ENCODE peak calls at places on chromosomes 4 and X, in eight cellular contexts. P is astrocyte of the cerebellum; T is tibial artery; U is CD4-positive, alpha-beta T cell; D is cardiac fibroblast; R is fibroblast of pulmonary artery; J is neural progenitor cell; X is A673. W is an unnamed sample.
A peak's percentile ranks its signal among the peaks of the same experiment; 100 is the strongest.

GRCh38 chrX:11242704-11243103 is 50.5 kb upstream of the AMELX start:
- DNase-seq in U (no peak), J (no peak), R (no peak), D (no peak), T (no peak), P (no peak), X (no peak), W (no peak)

GRCh38 chr4:88144866-88145300 is 13.6 kb downstream of the ABCG2 start:
- DNase-seq in T (no peak), D (no peak), J (no peak), X (no peak), P (no peak), R (no peak), U (no peak), W (no peak)

GRCh38 chrX:96763608-96764007 is 79.0 kb downstream of the DIAPH2 start:
- DNase-seq in P (no peak), T (no peak), D (no peak), U (no peak), R (no peak), J (no peak), X (no peak), W (no peak)

GRCh38 chr4:38681283-38682066 is 17.5 kb downstream of the KLF3 start:
- DNase-seq in X (no peak), R (peak; percentile 81), D (peak; percentile 89), J (no peak), P (peak; percentile 80), U (no peak), T (no peak), W (no peak)

GRCh38 chr4:173507471-173508385 is 22.3 kb downstream of the HAND2 start:
- DNase-seq in R (no peak), P (no peak), X (no peak), J (peak; percentile 46), D (no peak), U (no peak), T (peak; percentile 13), W (no peak)

GRCh38 chrX:136209751-136210150 is 41.4 kb downstream of the MAP7D3 start:
- DNase-seq in U (no peak), T (no peak), P (no peak), J (no peak), R (no peak), D (no peak), X (no peak), W (no peak)

GRCh38 chrX:15242899-15243555 is 26.9 kb downstream of the ASB9 start:
- DNase-seq in T (no peak), P (peak; percentile 42), R (peak; percentile 65), X (peak; percentile 61), J (peak; percentile 5), U (peak; percentile 3), D (peak; percentile 53), W (no peak)

GRCh38 chr4:95949136-95949765 is 109.4 kb downstream of the PDHA2 start:
- DNase-seq in J (no peak), T (no peak), D (peak; percentile 49), X (peak; percentile 17), U (no peak), P (no peak), R (peak; percentile 20), W (no peak)

GRCh38 chr4:69546121-69546520 is 50.4 kb upstream of the UGT2B4 start:
- DNase-seq in J (no peak), T (no peak), P (no peak), U (no peak), D (no peak), X (no peak), R (peak; percentile 2), W (no peak)

GRCh38 chr4:10893417-10893816 is 208.8 kb upstream of the CLNK start:
- DNase-seq in U (no peak), X (no peak), R (no peak), D (no peak), J (peak; percentile 36), T (no peak), P (no peak), W (no peak)

GRCh38 chrX:26845051-26845450 is 618.1 kb downstream of the PPP4R3C start:
- DNase-seq in R (peak; percentile 25), X (no peak), J (no peak), D (peak; percentile 54), P (peak; percentile 32), T (no peak), U (no peak), W (no peak)

GRCh38 chr4:20652226-20652836 is 47.9 kb upstream of the PACRGL start:
- DNase-seq in X (peak; percentile 27), U (no peak), P (no peak), T (no peak), D (no peak), R (no peak), J (no peak), W (no peak)

GRCh38 chr4:107579099-107579498 is 140.9 kb downstream of the PAPSS1 start:
- DNase-seq in T (no peak), D (no peak), U (no peak), P (no peak), X (no peak), J (no peak), R (no peak), W (no peak)
- TF ChIP-seq CTCF in T (no peak), D (no peak), U (no peak), P (no peak), X (no peak), J (no peak), R (no peak), W (no peak)

DNA sequence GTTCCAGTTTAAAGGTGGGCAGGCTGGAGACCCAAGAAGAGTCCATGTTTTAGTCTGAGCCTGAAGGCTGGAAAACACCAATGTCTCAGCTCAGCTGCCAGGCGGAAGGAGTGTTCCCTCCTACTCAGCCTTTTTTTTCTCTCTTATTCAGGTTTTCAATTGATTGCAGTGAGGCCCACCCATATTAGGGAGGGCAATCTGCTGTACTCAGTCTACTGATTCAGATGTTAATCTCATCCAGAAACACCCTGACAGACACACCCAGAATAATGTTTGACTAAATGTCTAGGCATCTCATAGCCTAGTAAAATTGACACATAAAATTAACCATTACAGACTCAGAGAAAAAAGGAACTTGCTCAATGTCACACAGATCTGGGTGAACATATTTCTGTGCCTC is 347.1 kb downstream of the GBA3 start:
- DNase-seq in J (no peak), X (no peak), P (no peak), T (no peak), R (no peak), U (no peak), D (no peak), W (no peak)
- TF ChIP-seq CTCF in J (no peak), X (no peak), P (no peak), T (no peak), R (no peak), U (no peak), D (no peak), W (no peak)

DNA sequence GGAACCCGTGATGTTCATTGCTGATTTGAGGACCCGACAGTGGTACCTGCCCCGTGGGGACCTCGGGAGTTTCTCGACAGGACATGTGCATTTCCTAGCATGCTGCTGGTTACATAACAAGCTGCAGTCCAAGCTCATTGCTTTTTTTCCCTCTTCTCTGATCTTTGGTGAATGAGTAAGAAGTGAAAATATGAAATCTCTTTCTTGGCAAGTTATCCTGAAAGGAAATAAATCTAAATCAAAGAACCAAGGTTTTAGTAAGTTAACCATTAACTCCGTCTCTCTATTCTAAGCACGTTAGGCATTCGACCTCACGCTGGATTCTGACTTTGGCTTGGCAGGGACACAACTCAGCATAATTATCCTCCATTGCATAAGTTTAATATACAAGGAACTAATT is 86.6 kb downstream of the STK32B start:
- DNase-seq in P (peak; percentile 6), T (no peak), U (no peak), R (no peak), J (no peak), X (no peak), D (no peak), W (no peak)
- TF ChIP-seq CTCF in P (no peak), T (no peak), U (no peak), R (no peak), J (no peak), X (no peak), D (no peak), W (no peak)

DNA sequence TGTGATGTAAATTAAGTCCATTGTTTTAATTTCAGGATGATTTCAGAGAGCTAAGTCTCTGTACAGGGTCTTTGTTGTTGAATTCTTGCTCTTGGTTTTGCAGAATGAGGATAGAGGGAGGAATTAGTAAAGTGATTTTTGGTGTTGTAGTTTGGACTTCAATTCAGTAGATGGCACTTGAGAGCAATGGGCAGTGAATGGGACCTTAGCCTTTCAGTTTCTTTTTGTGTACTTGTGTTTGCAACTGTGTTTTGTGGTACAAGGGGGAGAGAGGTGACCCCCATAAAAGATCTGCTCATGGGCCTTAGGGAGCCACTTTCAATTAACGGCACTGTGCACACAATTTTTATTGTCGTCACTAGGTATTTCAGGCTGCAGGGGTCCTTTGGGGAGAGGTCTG is 340.0 kb downstream of the DCAF12L2 start:
- DNase-seq in X (peak; percentile 1), D (no peak), T (no peak), U (no peak), J (peak; percentile 1), R (no peak), P (no peak), W (no peak)
- TF ChIP-seq CTCF in X (peak; percentile 36), D (no peak), T (no peak), U (no peak), J (no peak), R (no peak), P (no peak), W (no peak)

GRCh38 chr4:110364911-110365520 is 110.9 kb upstream of the ENPEP start:
- DNase-seq in X (no peak), D (no peak), J (no peak), P (no peak), T (no peak), U (no peak), R (no peak), W (no peak)

GRCh38 chr4:110357521-110357920 is 118.4 kb upstream of the ENPEP start:
- DNase-seq in X (no peak), P (no peak), T (no peak), J (no peak), D (no peak), U (no peak), R (no peak), W (no peak)

GRCh38 chr4:110354460-110354859 is 121.5 kb upstream of the ENPEP start:
- DNase-seq in X (no peak), U (no peak), D (no peak), T (no peak), J (no peak), R (no peak), P (no peak), W (no peak)

GRCh38 chr4:110361921-110362320 is 114.0 kb upstream of the ENPEP start:
- DNase-seq in R (peak; percentile 53), P (peak; percentile 98), D (peak; percentile 11), U (no peak), J (no peak), T (no peak), X (peak; percentile 61), W (no peak)

GRCh38 chr4:110359076-110359475 is 116.9 kb upstream of the ENPEP start:
- DNase-seq in R (no peak), P (no peak), X (no peak), U (no peak), D (no peak), T (no peak), J (no peak), W (no peak)
- TF ChIP-seq CTCF in R (no peak), P (no peak), X (no peak), U (no peak), D (no peak), T (no peak), J (no peak), W (no peak)

DNA sequence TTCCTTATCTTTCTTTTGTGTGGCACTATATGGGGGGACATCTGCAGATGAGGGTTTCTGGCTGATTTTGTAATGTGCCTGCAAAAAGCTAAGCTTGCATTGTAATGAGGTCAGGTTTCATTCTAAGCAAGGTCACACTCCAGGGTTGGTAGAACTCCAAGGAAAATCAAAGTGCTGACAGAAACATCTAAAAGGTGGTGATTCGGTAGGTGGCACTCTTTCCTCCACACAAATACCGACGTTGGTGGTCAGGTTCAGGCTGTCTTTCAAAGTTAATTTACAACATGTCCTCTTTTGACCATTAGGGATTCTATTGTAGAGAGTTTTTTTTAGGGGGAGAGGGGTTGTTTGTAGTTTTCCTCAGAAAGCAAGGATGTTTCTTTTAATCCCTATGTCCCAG is 434.4 kb downstream of the PPARGC1A start:
- DNase-seq in P (peak; percentile 4), U (no peak), J (peak; percentile 60), D (peak; percentile 23), T (no peak), X (no peak), R (peak; percentile 13), W (no peak)
- TF ChIP-seq CTCF in P (peak; percentile 38), U (no peak), J (peak; percentile 52), D (no peak), T (no peak), X (no peak), R (peak; percentile 19), W (no peak)